ENCODE peak calls at places on chromosomes 4 and X, in nine cellular contexts. A is body of pancreas; R is tibial artery; G is cardiac muscle cell; H is heart left ventricle; J is transverse colon; E is endodermal cell; I is upper lobe of right lung; M is CD4-positive, alpha-beta memory T cell. D is an unnamed sample.

GRCh38 chr4:1052231-1052671 is 40.8 kb downstream of the FGFRL1 start:
- DNase-seq in R (no peak), M (no peak), I (peak; percentile 46), J (no peak), G (no peak), A (no peak), E (no peak), H (peak; percentile 53), D (no peak)

GRCh38 chr4:5888706-5889696 is 3.9 kb downstream of the CRMP1 start:
- DNase-seq in M (no peak), H (no peak), J (no peak), G (no peak), A (no peak), R (no peak), E (peak; percentile 61), I (no peak), D (no peak)

GRCh38 chr4:42865572-42866189 is 26.8 kb upstream of the GRXCR1 start:
- DNase-seq in H (no peak), G (peak; percentile 66), I (no peak), E (peak; percentile 86), A (peak; percentile 68), J (peak; percentile 44), R (peak; percentile 45), M (peak; percentile 55), D (no peak)

GRCh38 chr4:129043523-129043922 is 49.8 kb downstream of the SCLT1 start:
- DNase-seq in G (no peak), M (no peak), R (no peak), J (no peak), E (no peak), I (no peak), A (no peak), H (no peak), D (no peak)

GRCh38 chr4:187309456-187309855 is 585.8 kb upstream of the FAT1 start:
- DNase-seq in M (no peak), I (no peak), G (no peak), E (no peak), A (no peak), R (no peak), H (no peak), J (no peak), D (no peak)

GRCh38 chr4:8472689-8473197 is 32.2 kb downstream of the TRMT44 start:
- DNase-seq in A (peak; percentile 29), I (no peak), J (no peak), G (no peak), M (no peak), E (peak; percentile 50), H (no peak), R (peak; percentile 51), D (no peak)

GRCh38 chrX:67613366-67613765 is 69.5 kb downstream of the AR start:
- DNase-seq in A (no peak), J (no peak), H (no peak), E (no peak), I (no peak), R (no peak), M (no peak), G (no peak), D (no peak)

GRCh38 chr4:139582044-139582443 is 26.0 kb upstream of the SETD7 start:
- DNase-seq in M (no peak), A (no peak), G (no peak), I (no peak), R (no peak), E (no peak), H (no peak), J (no peak), D (no peak)

GRCh38 chr4:11650801-11651596 is 222.3 kb upstream of the HS3ST1 start:
- DNase-seq in M (no peak), I (no peak), E (no peak), H (no peak), J (no peak), G (no peak), A (peak; percentile 8), R (no peak), D (no peak)

GRCh38 chr4:1081689-1082040 is 31.7 kb downstream of the RNF212 start:
- DNase-seq in H (no peak), E (no peak), I (no peak), R (no peak), M (no peak), A (no peak), G (no peak), J (no peak), D (no peak)

GRCh38 chrX:96182366-96182765 is 502.3 kb upstream of the DIAPH2 start:
- DNase-seq in R (no peak), M (no peak), E (peak; percentile 86), H (no peak), A (no peak), G (peak; percentile 61), I (no peak), J (peak; percentile 24), D (no peak)

GRCh38 chrX:30831082-30831481 is 58.0 kb downstream of the TAB3 start:
- DNase-seq in M (peak; percentile 16), G (no peak), I (no peak), J (no peak), R (no peak), A (no peak), H (no peak), E (no peak), D (no peak)

GRCh38 chr4:39320381-39321115 is 45.6 kb downstream of the RFC1 start:
- DNase-seq in E (no peak), G (no peak), M (no peak), R (no peak), H (no peak), I (no peak), J (no peak), A (no peak), D (no peak)

GRCh38 chr4:188113156-188113555 is 3.8 kb upstream of the TRIML2 start:
- DNase-seq in G (no peak), E (no peak), R (no peak), H (no peak), A (no peak), M (no peak), J (no peak), I (no peak), D (no peak)

GRCh38 chrX:47191331-47191730 is 2.3 kb upstream of the UBA1 start:
- DNase-seq in H (no peak), J (peak; percentile 51), R (peak; percentile 24), A (peak; percentile 51), I (no peak), G (peak; percentile 25), M (peak; percentile 40), E (peak; percentile 72), D (no peak)

DNA sequence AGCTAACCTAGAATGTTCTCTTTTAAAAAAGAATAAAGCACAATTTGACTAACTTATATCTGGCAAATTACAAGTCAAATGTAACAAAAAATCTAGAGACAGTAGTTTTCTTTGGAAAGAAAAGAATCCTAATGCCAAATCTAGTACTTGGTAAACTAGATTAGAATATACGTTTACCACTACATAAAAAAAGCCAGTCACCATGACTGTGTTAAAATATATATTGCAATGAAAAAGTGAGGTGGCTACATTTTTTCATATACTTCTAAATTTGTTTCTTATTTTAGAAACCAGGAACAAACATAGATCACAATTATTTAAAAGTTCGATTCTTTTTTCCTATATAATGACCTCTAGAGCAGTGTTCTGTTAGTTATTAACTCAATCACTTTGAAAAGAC is 29.6 kb upstream of the PPA2 start:
- DNase-seq in R (no peak), I (no peak), J (no peak), A (no peak), E (no peak), G (no peak), M (no peak), H (no peak), D (no peak)
- H3K27ac ChIP-seq in R (no peak overlapping the region), I (no peak overlapping the region), J (no peak overlapping the region), A (no peak overlapping the region), E (no peak overlapping the region), G (no peak overlapping the region), M (no peak overlapping the region), H (no peak overlapping the region), D (no peak overlapping the region)

DNA sequence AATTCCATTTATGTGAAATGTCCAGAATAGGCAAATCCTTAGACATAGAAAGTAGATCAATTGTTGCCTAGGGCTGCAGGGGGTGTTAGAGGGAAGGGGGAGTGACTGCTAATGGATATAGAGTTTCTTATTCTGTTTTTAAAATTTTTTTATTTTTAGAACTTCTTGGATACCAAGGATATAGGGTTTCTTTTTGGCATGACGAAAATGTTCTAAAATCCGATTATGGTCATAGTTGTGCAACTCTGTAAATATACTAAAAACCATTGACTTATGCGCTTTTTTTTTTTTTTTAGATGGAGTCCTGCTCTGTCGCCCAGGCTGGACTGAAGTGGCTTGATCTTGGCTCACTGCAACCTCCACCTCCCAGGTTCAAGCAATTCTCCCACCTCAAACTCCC is 125.2 kb upstream of the USP9X start:
- DNase-seq in I (no peak), M (no peak), E (no peak), A (no peak), H (no peak), J (no peak), R (no peak), G (no peak), D (no peak)
- H3K27ac ChIP-seq in I (no peak overlapping the region), M (no peak overlapping the region), E (no peak overlapping the region), A (no peak overlapping the region), H (no peak overlapping the region), J (no peak overlapping the region), R (no peak overlapping the region), G (no peak overlapping the region), D (no peak overlapping the region)

GRCh38 chrX:43556207-43556606 is 99.9 kb upstream of the MAOA start:
- DNase-seq in J (no peak), H (no peak), A (peak; percentile 24), E (no peak), M (no peak), R (no peak), I (no peak), G (no peak), D (no peak)

GRCh38 chrX:43557792-43558191 is 98.3 kb upstream of the MAOA start:
- DNase-seq in H (no peak), G (peak; percentile 74), M (peak; percentile 61), R (peak; percentile 38), A (peak; percentile 61), E (peak; percentile 84), J (peak; percentile 65), I (no peak), D (no peak)

GRCh38 chrX:43560247-43560946 is 95.7 kb upstream of the MAOA start:
- DNase-seq in A (no peak), I (no peak), J (peak; percentile 26), E (no peak), R (no peak), H (no peak), G (no peak), M (no peak), D (no peak)

GRCh38 chrX:43562372-43562771 is 93.7 kb upstream of the MAOA start:
- DNase-seq in A (no peak), R (no peak), J (no peak), G (no peak), M (no peak), E (no peak), H (no peak), I (no peak), D (no peak)

GRCh38 chrX:43559643-43560042 is 96.5 kb upstream of the MAOA start:
- DNase-seq in J (peak; percentile 65), A (peak; percentile 52), M (peak; percentile 11), E (peak; percentile 91), H (no peak), R (peak; percentile 30), G (peak; percentile 71), I (no peak), D (peak; percentile 44)
- H3K27ac ChIP-seq in J (peak overlapping the region; percentile 55), A (no peak overlapping the region), M (no peak overlapping the region), E (no peak overlapping the region), H (no peak overlapping the region), R (no peak overlapping the region), G (no peak overlapping the region), I (no peak overlapping the region), D (no peak overlapping the region)

DNA sequence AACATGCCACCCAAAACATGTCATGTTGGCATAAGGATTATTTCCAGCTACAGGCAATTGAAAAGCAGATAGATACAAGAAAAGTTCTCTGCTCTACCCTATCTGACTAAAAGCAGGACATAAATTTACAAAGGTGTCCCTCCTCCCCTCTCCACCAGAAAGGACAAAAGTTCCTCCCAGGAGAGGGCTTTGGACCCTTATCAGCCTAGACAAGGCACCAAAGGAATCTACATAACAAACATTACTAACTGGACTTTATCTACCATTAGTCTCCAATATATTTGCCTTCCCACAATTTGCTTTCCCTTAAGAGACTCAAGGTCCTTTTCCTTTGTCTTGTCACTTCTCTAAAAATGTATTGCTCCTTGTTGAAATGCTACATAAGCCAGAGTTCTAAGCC is 55.6 kb downstream of the ADGRA3 start:
- DNase-seq in I (no peak), H (no peak), E (no peak), M (no peak), G (no peak), A (no peak), J (no peak), R (no peak), D (no peak)
- H3K27ac ChIP-seq in I (no peak overlapping the region), H (no peak overlapping the region), E (no peak overlapping the region), M (no peak overlapping the region), G (peak overlapping the region; percentile 79), A (no peak overlapping the region), J (no peak overlapping the region), R (no peak overlapping the region), D (no peak overlapping the region)